ENCODE peak calls at places on chromosomes 11 and 22, in six cellular contexts. K is body of pancreas, C is LNCaP clone FGC, I is mucosa of descending colon, V is tibial artery, W is left ventricle myocardium inferior. G is an unnamed sample.

GRCh38 chr11:3609416-3610265 is 32.2 kb downstream of the ART5 start:
- DNase-seq in W (no peak), V (no peak), C (no peak), K (no peak), I (no peak), G (peak; percentile 42)

GRCh38 chr11:111718436-111719325 is 47.5 kb downstream of the PPP2R1B start:
- DNase-seq in V (no peak), W (no peak), K (peak; percentile 74), I (no peak), C (no peak), G (peak; percentile 70)

GRCh38 chr11:121383726-121384125 is 68.4 kb upstream of the SORL1 start:
- DNase-seq in V (no peak), W (no peak), I (no peak), C (no peak), K (no peak), G (no peak)

GRCh38 chr11:64790205-64791095 is 12.1 kb upstream of the SF1 start:
- DNase-seq in W (no peak), V (no peak), K (no peak), I (peak; percentile 43), C (no peak), G (no peak)

GRCh38 chr22:40036591-40037225 is 42.0 kb downstream of the FAM83F start:
- DNase-seq in V (peak; percentile 45), W (peak; percentile 52), K (peak; percentile 68), C (peak; percentile 46), I (no peak), G (peak; percentile 77)

GRCh38 chr11:96306933-96307747 is 35.9 kb downstream of the MAML2 start:
- DNase-seq in K (peak; percentile 93), I (no peak), V (peak; percentile 95), C (peak; percentile 87), W (peak; percentile 44), G (peak; percentile 100)

GRCh38 chr22:46224044-46224746 is 25.9 kb downstream of the CDPF1 start:
- DNase-seq in W (no peak), I (no peak), V (no peak), K (no peak), C (no peak), G (peak; percentile 34)

GRCh38 chr11:94544832-94545640 is 1.3 kb downstream of the FUT4 start:
- DNase-seq in W (peak; percentile 30), C (no peak), I (peak; percentile 72), V (peak; percentile 31), K (peak; percentile 61), G (no peak)

GRCh38 chr22:45934659-45935341 is 42.2 kb downstream of the WNT7B start:
- DNase-seq in W (no peak), V (no peak), K (peak; percentile 45), I (no peak), C (no peak), G (peak; percentile 92)

GRCh38 chr22:38773363-38773946 is 17.7 kb upstream of the SUN2 start:
- DNase-seq in C (no peak), I (no peak), K (no peak), V (no peak), W (no peak), G (no peak)

GRCh38 chr22:32802291-32802826 is 854 bp downstream of the TIMP3 start:
- DNase-seq in I (no peak), V (no peak), K (no peak), W (no peak), C (no peak), G (peak; percentile 36)

GRCh38 chr22:21984793-21985192 is 2.2 kb upstream of the TOP3B start:
- DNase-seq in V (no peak), C (no peak), W (no peak), K (no peak), I (no peak), G (peak; percentile 43)

GRCh38 chr11:62030071-62030684 is 62.7 kb upstream of the FTH1 start:
- DNase-seq in I (no peak), W (no peak), C (no peak), V (no peak), K (no peak), G (no peak)

GRCh38 chr11:79160786-79161403 is 279.9 kb downstream of the TENM4 start:
- DNase-seq in V (no peak), W (no peak), I (no peak), K (no peak), C (no peak), G (peak; percentile 60)

GRCh38 chr22:35995772-35996171 is 32.9 kb downstream of the RBFOX2 start:
- DNase-seq in C (no peak), I (no peak), K (peak; percentile 49), V (peak; percentile 80), W (peak; percentile 77), G (peak; percentile 98)

GRCh38 chr11:269146-269890 is 8.9 kb upstream of the NLRP6 start:
- DNase-seq in V (no peak), K (no peak), C (no peak), I (no peak), W (no peak), G (peak; percentile 10)

GRCh38 chr11:79686703-79687419 is 246.0 kb upstream of the TENM4 start:
- DNase-seq in K (no peak), C (peak; percentile 89), W (no peak), I (no peak), V (no peak), G (no peak)

GRCh38 chr11:8068605-8069221 is 12.3 kb upstream of the TUB start:
- DNase-seq in I (no peak), W (peak; percentile 46), V (peak; percentile 78), K (peak; percentile 55), C (peak; percentile 46), G (peak; percentile 91)

GRCh38 chr11:134913391-134913790 is 501.3 kb upstream of the B3GAT1 start:
- DNase-seq in I (no peak), K (no peak), W (no peak), V (no peak), C (no peak), G (no peak)

GRCh38 chr11:65541093-65542010 is 16.5 kb downstream of the SCYL1 start:
- DNase-seq in W (no peak), V (no peak), I (no peak), K (no peak), C (no peak), G (no peak)

GRCh38 chr11:38323961-38324761 is 1726.1 kb upstream of the RAG2 start:
- DNase-seq in V (no peak), K (no peak), C (no peak), W (no peak), I (no peak), G (no peak)

GRCh38 chr11:115364892-115365291 is 139.3 kb downstream of the CADM1 start:
- DNase-seq in W (no peak), C (no peak), K (no peak), I (no peak), V (no peak), G (no peak)

GRCh38 chr22:37896181-37896592 is 9.9 kb upstream of the MICALL1 start:
- DNase-seq in C (no peak), I (no peak), V (no peak), W (no peak), K (no peak), G (peak; percentile 23)

GRCh38 chr11:119453881-119454280 is 30.9 kb upstream of the THY1 start:
- DNase-seq in I (no peak), W (no peak), C (no peak), K (no peak), V (no peak), G (no peak)

GRCh38 chr22:38423512-38424503 is 31.2 kb downstream of the KCNJ4 start:
- DNase-seq in W (no peak), K (no peak), V (no peak), C (no peak), I (no peak), G (no peak)

GRCh38 chr22:32311551-32312071 is 46.1 kb upstream of the RFPL3 start:
- DNase-seq in W (no peak), V (no peak), C (no peak), K (no peak), I (no peak), G (no peak)

GRCh38 chr11:124657922-124658321 is 15.6 kb downstream of the SIAE start:
- DNase-seq in V (no peak), W (no peak), I (no peak), K (no peak), C (no peak), G (no peak)

GRCh38 chr11:88208742-88209141 is 33.5 kb upstream of the RAB38 start:
- DNase-seq in C (no peak), W (no peak), I (no peak), V (no peak), K (no peak), G (no peak)

GRCh38 chr11:34343153-34343552 is 14.7 kb downstream of the ABTB2 start:
- DNase-seq in C (no peak), V (no peak), I (no peak), W (no peak), K (no peak), G (peak; percentile 72)

GRCh38 chr11:34339149-34340064 is 18.4 kb downstream of the ABTB2 start:
- DNase-seq in V (no peak), W (no peak), C (no peak), I (no peak), K (no peak), G (no peak)

GRCh38 chr11:34342008-34342533 is 15.7 kb downstream of the ABTB2 start:
- DNase-seq in C (no peak), I (no peak), V (peak; percentile 66), K (no peak), W (peak; percentile 24), G (peak; percentile 58)

GRCh38 chr11:34340653-34341052 is 17.2 kb downstream of the ABTB2 start:
- DNase-seq in C (no peak), K (no peak), V (no peak), I (no peak), W (no peak), G (no peak)

GRCh38 chr11:34341096-34341495 is 16.7 kb downstream of the ABTB2 start:
- DNase-seq in I (no peak), W (no peak), C (no peak), V (no peak), K (no peak), G (no peak)
- H3K4me3 ChIP-seq in I (no peak overlapping the region), W (no peak overlapping the region), C (no peak overlapping the region), V (no peak overlapping the region), K (no peak overlapping the region), G (no peak overlapping the region)

GRCh38 chr11:123261345-123262106 is 66.5 kb upstream of the CLMP start:
- DNase-seq in V (peak; percentile 72), K (peak; percentile 85), C (peak; percentile 41), W (peak; percentile 82), I (peak; percentile 73), G (peak; percentile 73)
- H3K4me3 ChIP-seq in V (peak overlapping the region; percentile 38), K (no peak overlapping the region), C (no peak overlapping the region), W (peak overlapping the region; percentile 47), I (no peak overlapping the region), G (peak overlapping the region; percentile 8)

DNA sequence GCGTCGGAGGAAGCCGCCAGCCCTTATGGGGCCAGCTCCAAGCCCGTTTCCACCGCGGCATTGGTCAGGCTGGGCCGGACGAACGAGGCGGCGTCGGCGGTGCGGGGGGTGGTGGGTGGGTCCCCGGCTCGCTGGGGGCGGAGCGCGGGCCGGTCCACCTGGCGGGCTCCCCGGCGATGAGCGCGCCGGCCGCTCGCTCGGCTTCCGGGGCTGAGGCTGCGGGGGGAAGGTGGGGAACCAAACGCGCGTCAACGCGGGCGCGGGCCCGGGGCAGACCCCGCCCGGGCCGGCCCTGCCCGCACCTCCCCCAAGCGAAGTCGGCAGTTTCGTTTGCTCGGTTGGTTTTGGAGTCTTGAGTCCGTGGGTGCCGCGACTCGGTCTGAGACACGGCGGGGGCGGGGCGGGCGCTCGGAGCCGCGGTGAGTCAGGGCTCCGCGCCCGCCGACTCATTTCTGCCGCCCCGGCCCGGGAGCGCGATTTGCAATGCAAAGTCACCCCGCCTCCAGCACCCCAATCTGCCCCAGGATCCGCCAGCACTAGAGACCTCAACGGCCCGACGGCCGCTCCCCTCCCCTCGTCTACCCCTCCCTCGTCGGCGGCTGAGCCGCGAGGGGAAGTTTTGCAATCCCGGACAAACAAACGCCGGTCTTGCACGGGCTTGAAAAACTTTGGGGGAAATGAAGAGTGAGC is 1.3 kb downstream of the ASCL2 start:
- DNase-seq in I (peak; percentile 72), C (no peak), W (peak; percentile 51), V (peak; percentile 47), K (peak; percentile 61), G (peak; percentile 7)
- H3K4me3 ChIP-seq in I (no peak overlapping the region), C (peak overlapping the region; percentile 18), W (peak overlapping the region; percentile 64), V (peak overlapping the region; percentile 53), K (no peak overlapping the region), G (no peak overlapping the region)

GRCh38 chr11:126992804-126993111 is 7.8 kb downstream of the KIRREL3 start:
- DNase-seq in I (no peak), C (no peak), K (no peak), V (no peak), W (no peak), G (peak; percentile 82)
- H3K4me3 ChIP-seq in I (no peak overlapping the region), C (no peak overlapping the region), K (no peak overlapping the region), V (no peak overlapping the region), W (no peak overlapping the region), G (no peak overlapping the region)

G was measured in fibroblast of mammary gland.